ENCODE peak calls at places on chromosome 3, in four cellular contexts. L is GM12865, I is right cardiac atrium, V is tibial artery. P is an unnamed sample.

GRCh38 chr3:196968233-196969000 is at the start of gene PIGZ:
- DNase-seq in L (peak), V (no peak), I (peak), P (peak)

GRCh38 chr3:139448104-139448503 is 28.2 kb downstream of the RBP2 start:
- DNase-seq in L (no peak), I (peak), V (no peak), P (no peak)

GRCh38 chr3:65284971-65285370 is 597.2 kb upstream of the ADAMTS9 start:
- DNase-seq in V (no peak), I (no peak), L (no peak), P (no peak)

GRCh38 chr3:65575376-65575840 is 463.3 kb downstream of the MAGI1 start:
- DNase-seq in I (no peak), L (no peak), V (no peak), P (no peak)

GRCh38 chr3:167450675-167451074 is 23.2 kb downstream of the SERPINI2 start:
- DNase-seq in L (no peak), V (no peak), I (no peak), P (no peak)

GRCh38 chr3:62755285-62755684 is 119.9 kb downstream of the CADPS start:
- DNase-seq in V (no peak), I (no peak), L (no peak), P (peak)

GRCh38 chr3:187713504-187713903 is 11.1 kb upstream of the RTP2 start:
- DNase-seq in I (no peak), V (no peak), L (peak), P (no peak)

GRCh38 chr3:106183762-106184391 is 315.1 kb upstream of the CBLB start:
- DNase-seq in V (no peak), I (no peak), L (peak), P (no peak)

GRCh38 chr3:129612350-129613204 is 6.1 kb upstream of the PLXND1 start:
- DNase-seq in L (no peak), I (peak), V (peak), P (no peak)

GRCh38 chr3:133944641-133945441 is 49.2 kb upstream of the RAB6B start:
- DNase-seq in V (peak), I (peak), L (no peak), P (no peak)

GRCh38 chr3:44992555-44993470 is 16.8 kb downstream of the EXOSC7 start:
- DNase-seq in I (peak), V (no peak), L (no peak), P (peak)

GRCh38 chr3:123800352-123800682 is 83.8 kb downstream of the MYLK start:
- DNase-seq in V (no peak), I (no peak), L (no peak), P (no peak)

GRCh38 chr3:126934149-126934548 is 48.8 kb upstream of the PLXNA1 start:
- DNase-seq in I (no peak), L (no peak), V (peak), P (no peak)

GRCh38 chr3:73813291-73813977 is 188.7 kb upstream of the PDZRN3 start:
- DNase-seq in L (no peak), I (no peak), V (no peak), P (no peak)

GRCh38 chr3:181872887-181873286 is 161.2 kb downstream of the SOX2 start:
- DNase-seq in L (no peak), I (peak), V (no peak), P (no peak)

GRCh38 chr3:52112056-52112455 is 42.2 kb downstream of the POC1A start:
- DNase-seq in I (no peak), L (no peak), V (no peak), P (no peak)

GRCh38 chr3:142481196-142481595 is 33.4 kb upstream of the XRN1 start:
- DNase-seq in I (no peak), L (no peak), V (no peak), P (peak)

GRCh38 chr3:13600950-13601691 is 52.2 kb downstream of the FBLN2 start:
- DNase-seq in I (peak), V (no peak), L (no peak), P (no peak)

GRCh38 chr3:8629151-8630021 is 15.2 kb downstream of the SSUH2 start:
- DNase-seq in I (no peak), L (peak), V (peak), P (no peak)

GRCh38 chr3:51963951-51964451 is 3.3 kb downstream of the PCBP4 start:
- DNase-seq in V (no peak), L (no peak), I (peak), P (no peak)

GRCh38 chr3:99960941-99961340 is 143.3 kb downstream of the CMSS1 start:
- DNase-seq in V (no peak), L (no peak), I (no peak), P (no peak)

GRCh38 chr3:32238027-32238815 is at the start of gene CMTM8:
- DNase-seq in V (peak), L (peak), I (peak), P (peak)

GRCh38 chr3:71753716-71754609 is at the start of gene GPR27:
- DNase-seq in I (peak), L (peak), V (no peak), P (no peak)

GRCh38 chr3:148863814-148864213 is 1.3 kb upstream of the CPA3 start:
- DNase-seq in L (no peak), I (no peak), V (no peak), P (no peak)

GRCh38 chr3:39783730-39784129 is 25.7 kb upstream of the MYRIP start:
- DNase-seq in L (no peak), I (no peak), V (no peak), P (no peak)

GRCh38 chr3:139234491-139234890 is 109.3 kb upstream of the MRPS22 start:
- DNase-seq in V (no peak), I (no peak), L (no peak), P (no peak)

GRCh38 chr3:194782767-194783404 is 97.2 kb downstream of the FAM43A start:
- DNase-seq in I (no peak), V (no peak), L (no peak), P (no peak)

GRCh38 chr3:147509444-147509843 is 100.3 kb downstream of the ZIC1 start:
- DNase-seq in I (no peak), L (no peak), V (no peak), P (no peak)

GRCh38 chr3:47578691-47579632 is at the start of gene CSPG5:
- DNase-seq in V (no peak), L (no peak), I (peak), P (no peak)

GRCh38 chr3:142963266-142964149 is at the start of gene PAQR9:
- DNase-seq in I (peak), V (no peak), L (no peak), P (no peak)

GRCh38 chr3:42518800-42519567 is 16.5 kb downstream of the VIPR1 start:
- DNase-seq in V (no peak), L (peak), I (peak), P (peak)

GRCh38 chr3:54004351-54004750 is 112.7 kb upstream of the SELENOK start:
- DNase-seq in L (no peak), V (no peak), I (no peak), P (no peak)

GRCh38 chr3:164879201-164879600 is 199.1 kb downstream of the SI start:
- DNase-seq in I (peak), V (no peak), L (no peak), P (no peak)

GRCh38 chr3:82093641-82094040 is 332.2 kb upstream of the GBE1 start:
- DNase-seq in I (no peak), L (no peak), V (no peak), P (no peak)

GRCh38 chr3:182575941-182576340 is 217.4 kb upstream of the ATP11B start:
- DNase-seq in V (no peak), I (no peak), L (no peak), P (no peak)

GRCh38 chr3:69524826-69525225 is 138.9 kb upstream of the FRMD4B start:
- DNase-seq in I (no peak), V (no peak), L (no peak), P (no peak)

P was measured in OCI-LY7.